ENCODE peak calls at places on chromosomes 5 and 9, in six cellular contexts. V, J, E, F, C and M are unnamed samples. For H3K9me3, the result is how much of the 10 kb centered on the place peaks cover.

GRCh38 chr5:71586941-71587708 is at the start of gene MCCC2:
- DNase-seq in F (peak), E (peak), V (peak), J (peak), C (peak), M (peak)

GRCh38 chr5:125046838-125047237 is 300.4 kb upstream of the ZNF608 start:
- DNase-seq in C (no peak), J (no peak), E (no peak), V (no peak), F (no peak), M (no peak)

GRCh38 chr5:72441861-72442540 is 65.2 kb downstream of the ZNF366 start:
- DNase-seq in F (no peak), J (no peak), E (no peak), C (no peak), V (no peak), M (no peak)

GRCh38 chr5:30413540-30413939 is 779.9 kb upstream of the CDH6 start:
- DNase-seq in C (no peak), V (no peak), J (no peak), E (no peak), F (no peak), M (no peak)

GRCh38 chr5:110590187-110590586 is 136.3 kb downstream of the TMEM232 start:
- DNase-seq in C (peak), E (no peak), V (no peak), F (no peak), J (peak), M (no peak)

GRCh38 chr5:139908749-139909148 is 113.1 kb downstream of the PSD2 start:
- DNase-seq in V (no peak), J (no peak), E (no peak), C (no peak), F (no peak), M (no peak)

GRCh38 chr9:129175825-129176633 is 2.0 kb downstream of the IER5L start:
- DNase-seq in J (peak), E (peak), F (peak), V (peak), C (peak), M (peak)

GRCh38 chr9:21160178-21160577 is 6.3 kb downstream of the IFNA21 start:
- DNase-seq in C (peak), F (peak), E (no peak), V (no peak), J (no peak), M (no peak)

GRCh38 chr5:114191441-114191840 is 170.4 kb upstream of the KCNN2 start:
- DNase-seq in C (no peak), J (no peak), E (no peak), F (no peak), V (no peak), M (no peak)

GRCh38 chr5:1685076-1685475 is 114.6 kb downstream of the MRPL36 start:
- DNase-seq in J (no peak), C (no peak), E (no peak), F (no peak), V (no peak), M (no peak)

DNA sequence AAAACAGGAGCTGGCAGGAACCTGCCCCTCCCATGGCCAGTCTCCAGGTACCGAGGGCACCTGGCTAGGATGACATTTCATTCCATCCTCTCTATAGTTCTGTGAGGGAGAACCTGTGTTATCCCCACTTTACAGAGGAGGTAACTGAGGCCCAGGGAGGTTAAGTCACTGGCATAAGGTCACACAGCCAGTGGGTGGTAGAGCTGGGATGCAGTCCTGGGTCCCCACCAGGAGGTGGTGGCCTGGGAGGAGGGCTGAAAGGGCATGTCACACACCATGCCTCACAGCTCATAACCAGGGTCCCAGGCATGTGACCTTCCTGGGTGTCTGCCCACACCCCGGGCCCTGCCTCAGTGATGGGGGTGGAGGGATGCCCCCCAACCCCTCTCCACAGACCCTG is 77.8 kb upstream of the STXBP1 start:
- DNase-seq in J (no peak), E (no peak), C (no peak), F (no peak), V (no peak), M (no peak)
- H3K27ac ChIP-seq in J (no peak), E (no peak), C (no peak), F (no peak), V (no peak), M (no peak)

GRCh38 chr5:144032375-144032774 is 138.1 kb downstream of the YIPF5 start:
- DNase-seq in F (no peak), C (no peak), E (no peak), J (no peak), V (no peak), M (no peak)

GRCh38 chr5:144028058-144028457 is 142.4 kb downstream of the YIPF5 start:
- DNase-seq in E (no peak), F (no peak), C (no peak), J (no peak), V (no peak), M (no peak)

GRCh38 chr5:144030904-144031303 is 139.6 kb downstream of the YIPF5 start:
- DNase-seq in V (no peak), C (no peak), F (no peak), E (no peak), J (no peak), M (no peak)

GRCh38 chr5:144026286-144026685 is 144.2 kb downstream of the YIPF5 start:
- DNase-seq in F (no peak), V (no peak), E (no peak), C (no peak), J (no peak), M (no peak)

GRCh38 chr5:144028644-144029043 is 141.8 kb downstream of the YIPF5 start:
- DNase-seq in C (no peak), J (no peak), V (no peak), F (no peak), E (no peak), M (no peak)
- H3K9ac ChIP-seq in C (no peak), J (no peak), V (no peak), F (no peak), E (no peak), M (no peak)

GRCh38 chr5:137022043-137022442 is 477.1 kb downstream of the SPOCK1 start:
- DNase-seq in F (no peak), E (no peak), V (no peak), C (no peak), J (no peak), M (no peak)
- H3K9me3 ChIP-seq in F (under half), E (under half), V (under half), C (under half), J (under half), M (under half)

GRCh38 chr9:35658894-35659220 is 765 bp downstream of the CCDC107 start:
- DNase-seq in E (peak), C (peak), F (peak), J (peak), V (peak), M (peak)
- H3K27ac ChIP-seq in E (peak), C (peak), F (peak), J (peak), V (peak), M (peak)